ENCODE peak calls at places on chromosome 5, in four cellular contexts. One of them, this sample, is unnamed.

GRCh38 chr5:96243203-96243602 is 189.8 kb downstream of the PCSK1 start:
- DNase-seq in heart right ventricle: no peak
- DNase-seq in AG04450: no peak
- DNase-seq in Calu3: no peak
- DNase-seq in this sample: peak

GRCh38 chr5:116032094-116032517 is at the start of gene ARL14EPL:
- DNase-seq in heart right ventricle: no peak
- DNase-seq in AG04450: peak
- DNase-seq in Calu3: peak
- DNase-seq in this sample: peak

GRCh38 chr5:118862596-118862995 is 125.8 kb downstream of the DTWD2 start:
- DNase-seq in heart right ventricle: no peak
- DNase-seq in AG04450: no peak
- DNase-seq in Calu3: no peak
- DNase-seq in this sample: no peak

GRCh38 chr5:22604711-22605110 is 248.4 kb downstream of the CDH12 start:
- DNase-seq in heart right ventricle: no peak
- DNase-seq in AG04450: no peak
- DNase-seq in Calu3: no peak
- DNase-seq in this sample: no peak

GRCh38 chr5:154611341-154611767 is 133.3 kb upstream of the HAND1 start:
- DNase-seq in heart right ventricle: no peak
- DNase-seq in AG04450: no peak
- DNase-seq in Calu3: no peak
- DNase-seq in this sample: no peak

GRCh38 chr5:56585973-56586740 is 229.2 kb upstream of the MAP3K1 start:
- DNase-seq in heart right ventricle: peak
- DNase-seq in AG04450: no peak
- DNase-seq in Calu3: no peak
- DNase-seq in this sample: no peak

GRCh38 chr5:59596586-59597348 is 296.8 kb downstream of the PDE4D start:
- DNase-seq in heart right ventricle: no peak
- DNase-seq in AG04450: no peak
- DNase-seq in Calu3: no peak
- DNase-seq in this sample: no peak

GRCh38 chr5:90802695-90803317 is 244.2 kb downstream of the ADGRV1 start:
- DNase-seq in heart right ventricle: peak
- DNase-seq in AG04450: no peak
- DNase-seq in Calu3: peak
- DNase-seq in this sample: no peak

GRCh38 chr5:122790354-122791123 is 15.7 kb downstream of the SNX2 start:
- DNase-seq in heart right ventricle: no peak
- DNase-seq in AG04450: no peak
- DNase-seq in Calu3: no peak
- DNase-seq in this sample: no peak

GRCh38 chr5:181158869-181159268 is 11.5 kb downstream of the OR2V2 start:
- DNase-seq in heart right ventricle: no peak
- DNase-seq in AG04450: no peak
- DNase-seq in Calu3: no peak
- DNase-seq in this sample: no peak

GRCh38 chr5:9536717-9537116 is 9.2 kb downstream of the SEMA5A start:
- DNase-seq in heart right ventricle: peak
- DNase-seq in AG04450: no peak
- DNase-seq in Calu3: no peak
- DNase-seq in this sample: no peak

GRCh38 chr5:52811067-52811749 is 23.5 kb downstream of the ITGA1 start:
- DNase-seq in heart right ventricle: no peak
- DNase-seq in AG04450: no peak
- DNase-seq in Calu3: peak
- DNase-seq in this sample: no peak

GRCh38 chr5:916441-917293 is 24.0 kb downstream of the TRIP13 start:
- DNase-seq in heart right ventricle: no peak
- DNase-seq in AG04450: no peak
- DNase-seq in Calu3: no peak
- DNase-seq in this sample: no peak

GRCh38 chr5:1665231-1665630 is 134.4 kb downstream of the MRPL36 start:
- DNase-seq in heart right ventricle: no peak
- DNase-seq in AG04450: no peak
- DNase-seq in Calu3: no peak
- DNase-seq in this sample: no peak

GRCh38 chr5:132013711-132014110 is 2.3 kb upstream of the ACSL6 start:
- DNase-seq in heart right ventricle: no peak
- DNase-seq in AG04450: no peak
- DNase-seq in Calu3: no peak
- DNase-seq in this sample: no peak

GRCh38 chr5:162786234-162786633 is 651.2 kb upstream of the CCNG1 start:
- DNase-seq in heart right ventricle: no peak
- DNase-seq in AG04450: no peak
- DNase-seq in Calu3: no peak
- DNase-seq in this sample: no peak

GRCh38 chr5:2874099-2874498 is 122.6 kb upstream of the IRX2 start:
- DNase-seq in heart right ventricle: no peak
- DNase-seq in AG04450: no peak
- DNase-seq in Calu3: no peak
- DNase-seq in this sample: no peak

GRCh38 chr5:7877851-7878250 is 8.9 kb downstream of the MTRR start:
- DNase-seq in heart right ventricle: no peak
- DNase-seq in AG04450: no peak
- DNase-seq in Calu3: no peak
- DNase-seq in this sample: no peak

GRCh38 chr5:159807586-159807985 is 108.7 kb upstream of the ADRA1B start:
- DNase-seq in heart right ventricle: no peak
- DNase-seq in AG04450: no peak
- DNase-seq in Calu3: no peak
- DNase-seq in this sample: no peak

GRCh38 chr5:7686794-7687193 is 164.1 kb downstream of the CFAP90 start:
- DNase-seq in heart right ventricle: no peak
- DNase-seq in AG04450: no peak
- DNase-seq in Calu3: no peak
- DNase-seq in this sample: no peak

GRCh38 chr5:163506726-163507125 is 1.3 kb downstream of the MAT2B start:
- DNase-seq in heart right ventricle: no peak
- DNase-seq in AG04450: no peak
- DNase-seq in Calu3: no peak
- DNase-seq in this sample: no peak

GRCh38 chr5:172380992-172381643 is 73.2 kb downstream of the SH3PXD2B start:
- DNase-seq in heart right ventricle: peak
- DNase-seq in AG04450: peak
- DNase-seq in Calu3: no peak
- DNase-seq in this sample: no peak

GRCh38 chr5:78985407-78986223 is 505 bp upstream of the ARSB start:
- DNase-seq in heart right ventricle: peak
- DNase-seq in AG04450: peak
- DNase-seq in Calu3: peak
- DNase-seq in this sample: no peak

GRCh38 chr5:127205147-127205546 is 85.4 kb upstream of the MEGF10 start:
- DNase-seq in heart right ventricle: no peak
- DNase-seq in AG04450: no peak
- DNase-seq in Calu3: no peak
- DNase-seq in this sample: no peak

GRCh38 chr5:31421806-31422586 is 109.9 kb downstream of the DROSHA start:
- DNase-seq in heart right ventricle: no peak
- DNase-seq in AG04450: no peak
- DNase-seq in Calu3: no peak
- DNase-seq in this sample: no peak

GRCh38 chr5:76960004-76960625 is 7.3 kb downstream of the CRHBP start:
- DNase-seq in heart right ventricle: no peak
- DNase-seq in AG04450: no peak
- DNase-seq in Calu3: no peak
- DNase-seq in this sample: no peak

GRCh38 chr5:75054110-75054930 is 2.0 kb upstream of the GCNT4 start:
- DNase-seq in heart right ventricle: no peak
- DNase-seq in AG04450: no peak
- DNase-seq in Calu3: peak
- DNase-seq in this sample: no peak

GRCh38 chr5:139864716-139865483 is 69.3 kb downstream of the PSD2 start:
- DNase-seq in heart right ventricle: no peak
- DNase-seq in AG04450: no peak
- DNase-seq in Calu3: no peak
- DNase-seq in this sample: no peak

GRCh38 chr5:139862803-139863202 is 67.2 kb downstream of the PSD2 start:
- DNase-seq in heart right ventricle: no peak
- DNase-seq in AG04450: no peak
- DNase-seq in Calu3: no peak
- DNase-seq in this sample: no peak

GRCh38 chr5:139863361-139863760 is 67.8 kb downstream of the PSD2 start:
- DNase-seq in heart right ventricle: peak
- DNase-seq in AG04450: no peak
- DNase-seq in Calu3: no peak
- DNase-seq in this sample: no peak

GRCh38 chr5:139862313-139862712 is 66.7 kb downstream of the PSD2 start:
- DNase-seq in heart right ventricle: no peak
- DNase-seq in AG04450: no peak
- DNase-seq in Calu3: no peak
- DNase-seq in this sample: no peak

GRCh38 chr5:139863855-139864558 is 68.4 kb downstream of the PSD2 start:
- DNase-seq in heart right ventricle: peak
- DNase-seq in AG04450: peak
- DNase-seq in Calu3: peak
- DNase-seq in this sample: peak
- TF ChIP-seq CTCF in heart right ventricle: peak
- TF ChIP-seq CTCF in AG04450: peak
- TF ChIP-seq CTCF in Calu3: peak
- TF ChIP-seq CTCF in this sample: peak

DNA sequence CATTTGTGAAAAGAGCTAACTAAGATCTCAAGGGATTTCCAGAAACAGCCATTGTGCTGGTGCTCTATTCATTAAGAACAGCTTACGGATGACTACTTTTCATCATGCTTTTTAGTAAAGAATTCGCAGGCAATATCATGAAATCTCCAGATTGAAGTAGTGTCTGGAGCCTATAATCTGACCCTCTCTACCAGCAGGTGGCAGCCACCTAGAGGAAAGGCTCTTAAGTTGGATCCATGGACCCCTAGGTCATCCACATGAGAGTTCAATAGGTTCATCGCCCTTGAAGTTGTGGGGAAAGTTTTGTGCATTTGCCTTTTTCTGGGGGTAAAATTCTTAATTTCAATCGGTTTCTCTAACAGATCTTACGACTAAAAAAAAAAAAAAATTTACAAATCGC is 82.3 kb downstream of the SLC1A3 start:
- DNase-seq in heart right ventricle: no peak
- DNase-seq in AG04450: no peak
- DNase-seq in Calu3: peak
- DNase-seq in this sample: no peak
- TF ChIP-seq CTCF in heart right ventricle: peak
- TF ChIP-seq CTCF in AG04450: peak
- TF ChIP-seq CTCF in Calu3: peak
- TF ChIP-seq CTCF in this sample: peak

GRCh38 chr5:72816297-72817075 is at the start of gene TNPO1:
- DNase-seq in heart right ventricle: peak
- DNase-seq in AG04450: peak
- DNase-seq in Calu3: peak
- DNase-seq in this sample: peak
- TF ChIP-seq CTCF in heart right ventricle: no peak
- TF ChIP-seq CTCF in AG04450: no peak
- TF ChIP-seq CTCF in Calu3: no peak
- TF ChIP-seq CTCF in this sample: no peak

GRCh38 chr5:55226027-55226933 is 835 bp downstream of the MCIDAS start:
- DNase-seq in heart right ventricle: no peak
- DNase-seq in AG04450: no peak
- DNase-seq in Calu3: peak
- DNase-seq in this sample: no peak
- TF ChIP-seq CTCF in heart right ventricle: no peak
- TF ChIP-seq CTCF in AG04450: peak
- TF ChIP-seq CTCF in Calu3: peak
- TF ChIP-seq CTCF in this sample: peak

DNA sequence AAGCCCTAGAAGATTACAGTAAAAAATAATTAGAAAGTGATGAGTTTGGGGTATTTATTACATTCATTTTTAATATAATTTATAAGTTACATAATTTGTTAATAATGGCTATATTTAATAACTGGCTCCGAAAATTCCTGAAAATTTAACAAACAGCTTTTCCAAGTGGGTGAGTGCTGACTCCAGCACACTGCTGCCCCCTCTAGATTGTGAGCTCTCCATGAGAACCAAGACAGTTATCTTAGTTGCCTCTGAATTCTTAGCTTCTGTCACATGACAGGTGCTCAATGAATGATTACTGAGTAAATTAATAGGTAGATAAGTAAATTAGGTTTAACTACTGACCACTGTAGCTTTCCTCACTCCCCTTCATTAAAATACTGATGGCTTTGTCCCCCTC is 7.8 kb downstream of the KLHL3 start:
- DNase-seq in heart right ventricle: no peak
- DNase-seq in AG04450: no peak
- DNase-seq in Calu3: no peak
- DNase-seq in this sample: no peak
- TF ChIP-seq CTCF in heart right ventricle: no peak
- TF ChIP-seq CTCF in AG04450: no peak
- TF ChIP-seq CTCF in Calu3: no peak
- TF ChIP-seq CTCF in this sample: no peak

DNA sequence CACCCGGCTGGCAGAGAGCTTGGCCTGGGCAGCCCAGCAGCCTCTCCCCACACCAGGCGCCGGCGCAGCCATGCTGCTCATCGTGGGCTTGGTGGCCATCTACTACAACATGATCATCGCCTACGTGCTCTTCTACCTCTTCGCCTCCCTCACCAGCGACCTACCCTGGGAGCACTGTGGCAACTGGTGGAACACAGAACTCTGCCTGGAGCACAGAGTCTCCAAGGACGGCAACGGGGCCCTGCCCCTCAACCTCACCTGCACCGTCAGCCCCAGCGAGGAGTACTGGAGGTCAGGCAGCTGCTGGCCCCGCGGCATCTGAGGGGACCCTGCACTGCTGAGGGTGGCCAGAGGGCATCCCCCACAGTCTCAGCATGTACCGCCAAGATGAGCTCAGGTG is 7.1 kb downstream of the SLC6A7 start:
- DNase-seq in heart right ventricle: no peak
- DNase-seq in AG04450: no peak
- DNase-seq in Calu3: no peak
- DNase-seq in this sample: no peak
- TF ChIP-seq CTCF in heart right ventricle: no peak
- TF ChIP-seq CTCF in AG04450: no peak
- TF ChIP-seq CTCF in Calu3: no peak
- TF ChIP-seq CTCF in this sample: no peak

GRCh38 chr5:103645816-103646215 is 83.2 kb upstream of the NUDT12 start:
- DNase-seq in heart right ventricle: no peak
- DNase-seq in AG04450: no peak
- DNase-seq in Calu3: no peak
- DNase-seq in this sample: no peak

GRCh38 chr5:103646698-103647614 is 84.4 kb upstream of the NUDT12 start:
- DNase-seq in heart right ventricle: no peak
- DNase-seq in AG04450: no peak
- DNase-seq in Calu3: no peak
- DNase-seq in this sample: no peak

DNA sequence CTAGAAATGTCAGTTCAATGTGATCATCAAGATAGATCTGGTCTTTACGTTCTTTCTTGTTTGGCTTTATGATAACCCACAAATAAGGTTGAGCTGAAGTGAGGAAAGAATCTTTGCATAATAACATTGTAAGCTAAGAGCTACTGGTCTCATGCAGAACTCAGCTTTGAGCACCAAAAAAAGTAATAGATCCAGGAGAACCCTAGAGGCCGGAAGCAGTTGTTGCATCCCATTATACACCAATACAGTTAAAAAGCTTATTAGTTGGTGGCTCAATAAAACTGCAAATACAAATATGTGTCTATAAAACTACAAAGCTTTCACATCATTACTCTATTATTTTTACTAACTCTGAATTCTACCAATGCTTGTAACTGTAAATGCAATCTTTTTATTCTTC is 85.5 kb upstream of the NUDT12 start:
- DNase-seq in heart right ventricle: no peak
- DNase-seq in AG04450: no peak
- DNase-seq in Calu3: no peak
- DNase-seq in this sample: no peak
- TF ChIP-seq CTCF in heart right ventricle: no peak
- TF ChIP-seq CTCF in AG04450: no peak
- TF ChIP-seq CTCF in Calu3: no peak
- TF ChIP-seq CTCF in this sample: no peak